ENCODE peak calls at places on chromosomes 2 and 18, in ten cellular contexts. B is NCI-H1105; X is ACHN; U is lower lobe of right lung; V is caudate nucleus; P is AG20443; L is left kidney; Z is activated CD4-positive, alpha-beta T cell treated with anti-CD3 and anti-CD28 coated beads, Interleukin-2, amount 10 ng/mL, durations not matched to agents 7 days and 5 days; H is SHP77; N is head of caudate nucleus. K is an unnamed sample.

GRCh38 chr2:205848601-205849000 is 166.3 kb downstream of the NRP2 start:
- DNase-seq in H (no peak), N (no peak), L (no peak), Z (no peak), V (no peak), U (no peak), X (no peak), P (peak), B (no peak), K (peak)

GRCh38 chr2:64318476-64318748 is 135.6 kb upstream of the LGALSL start:
- DNase-seq in U (no peak), Z (no peak), B (no peak), X (no peak), L (no peak), V (no peak), N (no peak), H (no peak), P (no peak), K (no peak)

GRCh38 chr2:113407446-113408099 is 29.9 kb upstream of the ZNG1B start:
- DNase-seq in U (no peak), B (no peak), Z (no peak), X (peak), V (no peak), N (no peak), P (no peak), H (no peak), L (peak), K (no peak)

GRCh38 chr2:149038442-149039212 is at the start of gene LYPD6B:
- DNase-seq in U (peak), V (no peak), H (no peak), P (peak), B (peak), L (peak), X (no peak), N (no peak), Z (no peak), K (no peak)

GRCh38 chr2:225495706-225496105 is 96.2 kb downstream of the NYAP2 start:
- DNase-seq in H (no peak), X (no peak), N (no peak), L (no peak), U (no peak), P (no peak), B (no peak), V (no peak), Z (no peak), K (no peak)

GRCh38 chr18:48753741-48754140 is 197.0 kb downstream of the SMAD7 start:
- DNase-seq in V (no peak), X (no peak), L (no peak), H (no peak), N (no peak), P (no peak), U (peak), Z (no peak), B (no peak), K (no peak)

GRCh38 chr2:179751184-179751809 is 110.1 kb downstream of the ZNF385B start:
- DNase-seq in L (peak), B (peak), X (peak), V (no peak), P (peak), H (peak), Z (no peak), N (no peak), U (no peak), K (peak)

GRCh38 chr2:195498176-195498575 is 158.8 kb upstream of the SLC39A10 start:
- DNase-seq in B (no peak), X (peak), H (no peak), U (no peak), P (no peak), L (no peak), N (no peak), V (no peak), Z (peak), K (no peak)

GRCh38 chr2:11753452-11753885 is 7.0 kb downstream of the LPIN1 start:
- DNase-seq in B (peak), X (no peak), L (peak), H (peak), U (peak), P (no peak), N (no peak), V (no peak), Z (peak), K (no peak)

GRCh38 chr2:37630778-37631177 is 40.7 kb downstream of the CDC42EP3 start:
- DNase-seq in X (no peak), U (no peak), P (no peak), V (no peak), Z (no peak), N (no peak), B (no peak), H (no peak), L (no peak), K (no peak)

GRCh38 chr2:40155728-40156127 is 296.2 kb downstream of the SLC8A1 start:
- DNase-seq in L (no peak), P (peak), H (no peak), V (no peak), N (no peak), X (no peak), U (no peak), Z (no peak), B (no peak), K (no peak)

GRCh38 chr18:48300463-48300961 is 108.7 kb downstream of the ZBTB7C start:
- DNase-seq in N (no peak), B (no peak), P (no peak), Z (peak), X (no peak), V (no peak), H (peak), L (peak), U (peak), K (no peak)

GRCh38 chr18:66013976-66014375 is 263.2 kb downstream of the CDH7 start:
- DNase-seq in H (no peak), U (no peak), V (no peak), N (no peak), P (no peak), Z (no peak), B (no peak), X (no peak), L (no peak), K (no peak)

GRCh38 chr2:17749753-17750438 is 3.7 kb downstream of the SMC6 start:
- DNase-seq in X (no peak), H (no peak), P (no peak), B (no peak), V (no peak), L (no peak), N (no peak), U (no peak), Z (peak), K (no peak)

GRCh38 chr18:12639990-12640880 is 17.7 kb downstream of the SPIRE1 start:
- DNase-seq in P (peak), X (peak), U (no peak), L (peak), H (no peak), V (no peak), B (no peak), N (no peak), Z (no peak), K (no peak)

GRCh38 chr18:78713064-78713463 is 266.6 kb upstream of the SALL3 start:
- DNase-seq in N (no peak), H (no peak), Z (no peak), V (no peak), U (no peak), B (no peak), X (no peak), P (no peak), L (peak), K (no peak)

GRCh38 chr2:85992611-85993010 is 103.8 kb upstream of the ST3GAL5 start:
- DNase-seq in N (no peak), L (no peak), B (no peak), V (no peak), H (no peak), U (no peak), P (no peak), Z (no peak), X (no peak), K (no peak)

GRCh38 chr18:49249523-49249922 is 210.9 kb downstream of the DYM start:
- DNase-seq in U (no peak), X (peak), P (peak), N (no peak), H (no peak), V (no peak), B (no peak), L (no peak), Z (no peak), K (no peak)

GRCh38 chr2:102975996-102976636 is 214.3 kb downstream of the TMEM182 start:
- DNase-seq in L (peak), N (peak), U (no peak), X (peak), H (peak), P (peak), V (peak), Z (no peak), B (peak), K (no peak)

GRCh38 chr2:151560289-151560688 is 150.6 kb downstream of the RIF1 start:
- DNase-seq in V (no peak), P (peak), L (peak), X (peak), H (no peak), B (no peak), U (no peak), N (no peak), Z (no peak), K (peak)

GRCh38 chr2:203878060-203878459 is 10.5 kb downstream of the CTLA4 start:
- DNase-seq in V (no peak), P (peak), Z (no peak), L (peak), U (no peak), X (no peak), H (no peak), B (no peak), N (no peak), K (no peak)

GRCh38 chr2:38528008-38528442 is 74.7 kb downstream of the HNRNPLL start:
- DNase-seq in V (peak), H (peak), B (peak), X (peak), N (peak), P (peak), Z (peak), L (peak), U (no peak), K (peak)

GRCh38 chr2:85524567-85524923 is 14.4 kb upstream of the MAT2A start:
- DNase-seq in Z (no peak), V (no peak), X (no peak), U (no peak), N (no peak), B (no peak), P (no peak), L (peak), H (no peak), K (no peak)

GRCh38 chr18:24234330-24234729 is 95.5 kb downstream of the CABYR start:
- DNase-seq in X (no peak), U (no peak), B (no peak), P (no peak), N (no peak), V (no peak), Z (no peak), L (no peak), H (no peak), K (no peak)

GRCh38 chr2:4980989-4981388 is 711.2 kb upstream of the SOX11 start:
- DNase-seq in X (no peak), U (no peak), H (no peak), L (no peak), N (no peak), V (no peak), Z (no peak), P (no peak), B (no peak), K (no peak)

GRCh38 chr18:6437937-6438818 is 23.5 kb upstream of the L3MBTL4 start:
- DNase-seq in B (no peak), L (no peak), N (no peak), X (no peak), H (no peak), V (no peak), P (no peak), U (no peak), Z (no peak), K (no peak)

GRCh38 chr2:28080911-28081310 is 190.4 kb downstream of the BABAM2 start:
- DNase-seq in H (no peak), U (no peak), P (no peak), X (no peak), L (peak), N (no peak), B (no peak), Z (no peak), V (no peak), K (no peak)

GRCh38 chr2:127818794-127819425 is 7.9 kb upstream of the WDR33 start:
- DNase-seq in B (no peak), N (no peak), X (no peak), U (no peak), L (no peak), Z (no peak), P (no peak), H (no peak), V (no peak), K (no peak)

GRCh38 chr2:236380051-236380612 is 115.9 kb upstream of the ASB18 start:
- DNase-seq in U (no peak), Z (no peak), V (no peak), B (no peak), N (no peak), L (no peak), H (no peak), X (no peak), P (no peak), K (no peak)

GRCh38 chr2:232476045-232476444 is 11.6 kb downstream of the ECEL1 start:
- DNase-seq in P (no peak), X (no peak), N (no peak), U (peak), Z (no peak), V (no peak), H (no peak), L (no peak), B (no peak), K (no peak)

GRCh38 chr2:88125924-88126771 is 1.7 kb downstream of the FABP1 start:
- DNase-seq in B (no peak), H (no peak), X (no peak), Z (no peak), U (no peak), N (no peak), P (no peak), L (no peak), V (no peak), K (no peak)

GRCh38 chr2:207546822-207547221 is 17.1 kb downstream of the CREB1 start:
- DNase-seq in X (peak), N (no peak), V (no peak), L (no peak), B (no peak), U (no peak), P (peak), H (no peak), Z (no peak), K (no peak)